ENCODE peak calls at places on chromosomes 1 and 21, in seven cellular contexts. C, E, R, N, B, U and S are unnamed samples.

GRCh38 chr1:34867421-34867820 is 7.9 kb upstream of the SMIM12 start:
- DNase-seq in C (no peak), E (peak), R (no peak), N (no peak), B (no peak), U (no peak), S (no peak)

GRCh38 chr1:26263212-26263611 is 16.7 kb upstream of the SH3BGRL3 start:
- DNase-seq in C (no peak), E (no peak), R (no peak), N (no peak), B (no peak), U (no peak), S (no peak)

GRCh38 chr1:245621589-245621988 is 466.8 kb downstream of the KIF26B start:
- DNase-seq in C (no peak), E (no peak), R (no peak), N (no peak), B (no peak), U (no peak), S (peak)

GRCh38 chr1:69702085-69702484 is 134.4 kb downstream of the LRRC7 start:
- DNase-seq in C (no peak), E (no peak), R (no peak), N (peak), B (no peak), U (no peak), S (no peak)

GRCh38 chr1:5746611-5747427 is 245.4 kb downstream of the NPHP4 start:
- DNase-seq in C (no peak), E (no peak), R (no peak), N (no peak), B (peak), U (no peak), S (no peak)

GRCh38 chr1:28577052-28577678 is 14.9 kb upstream of the RAB42 start:
- DNase-seq in C (no peak), E (no peak), R (no peak), N (no peak), B (no peak), U (no peak), S (no peak)

GRCh38 chr1:67626495-67627235 is 58.3 kb upstream of the GADD45A start:
- DNase-seq in C (no peak), E (no peak), R (no peak), N (no peak), B (no peak), U (no peak), S (peak)

GRCh38 chr1:66247415-66248208 is 286.3 kb upstream of the SGIP1 start:
- DNase-seq in C (no peak), E (no peak), R (no peak), N (no peak), B (no peak), U (no peak), S (no peak)

GRCh38 chr1:111513410-111514020 is 10.1 kb upstream of the ADORA3 start:
- DNase-seq in C (no peak), E (no peak), R (peak), N (no peak), B (no peak), U (no peak), S (no peak)

GRCh38 chr1:222416001-222416791 is 131.7 kb downstream of the HHIPL2 start:
- DNase-seq in C (no peak), E (no peak), R (no peak), N (no peak), B (no peak), U (no peak), S (peak)

GRCh38 chr1:86194491-86195034 is 38.0 kb upstream of the COL24A1 start:
- DNase-seq in C (no peak), E (no peak), R (no peak), N (no peak), B (no peak), U (no peak), S (peak)

GRCh38 chr1:209037064-209037463 is 546.5 kb upstream of the CAMK1G start:
- DNase-seq in C (no peak), E (no peak), R (no peak), N (no peak), B (no peak), U (no peak), S (no peak)

GRCh38 chr1:7549277-7549676 is 221.8 kb upstream of the VAMP3 start:
- DNase-seq in C (peak), E (no peak), R (no peak), N (no peak), B (peak), U (no peak), S (peak)

GRCh38 chr1:154320882-154321608 is at the start of gene AQP10:
- DNase-seq in C (peak), E (peak), R (no peak), N (no peak), B (no peak), U (no peak), S (no peak)

GRCh38 chr1:37949524-37950152 is 2.8 kb upstream of the INPP5B start:
- DNase-seq in C (no peak), E (no peak), R (no peak), N (no peak), B (no peak), U (no peak), S (no peak)

GRCh38 chr1:108605633-108606032 is 45.7 kb downstream of the EEIG2 start:
- DNase-seq in C (no peak), E (no peak), R (no peak), N (no peak), B (no peak), U (no peak), S (no peak)

GRCh38 chr1:44655609-44656008 is 18.7 kb downstream of the TMEM53 start:
- DNase-seq in C (peak), E (peak), R (no peak), N (no peak), B (no peak), U (no peak), S (no peak)

GRCh38 chr21:34579411-34579810 is 35.5 kb downstream of the RCAN1 start:
- DNase-seq in C (no peak), E (no peak), R (no peak), N (no peak), B (no peak), U (no peak), S (peak)